ENCODE peak calls at places on chromosomes 13 and 19, in seven cellular contexts. H is heart right ventricle, K is A549, B is tibial nerve, Y is cardiac muscle cell, D is lung, X is RWPE2. V is an unnamed sample. For H3K4me1, the result is how much of the 10 kb centered on the place peaks cover.

GRCh38 chr13:37457594-37457993 is 141.0 kb downstream of the POSTN start:
- DNase-seq in H (no peak), K (no peak), B (no peak), Y (no peak), D (no peak), X (no peak), V (no peak)

GRCh38 chr19:35901854-35902661 is at the start of gene HCST:
- DNase-seq in H (no peak), K (no peak), B (no peak), Y (peak), D (no peak), X (no peak), V (peak)

GRCh38 chr13:41558781-41559560 is 101.6 kb downstream of the RGCC start:
- DNase-seq in H (no peak), K (no peak), B (no peak), Y (no peak), D (no peak), X (no peak), V (no peak)

GRCh38 chr13:94660695-94661324 is 51.5 kb downstream of the SOX21 start:
- DNase-seq in H (no peak), K (peak), B (no peak), Y (peak), D (no peak), X (no peak), V (peak)

GRCh38 chr19:40641306-40641705 is 40.1 kb downstream of the LTBP4 start:
- DNase-seq in H (no peak), K (no peak), B (no peak), Y (no peak), D (no peak), X (no peak), V (no peak)

GRCh38 chr13:25232937-25233515 is 54.3 kb downstream of the MTMR6 start:
- DNase-seq in H (no peak), K (peak), B (no peak), Y (peak), D (no peak), X (no peak), V (peak)

GRCh38 chr19:14116525-14116917 is 1.0 kb downstream of the PRKACA start:
- DNase-seq in H (no peak), K (no peak), B (no peak), Y (no peak), D (no peak), X (no peak), V (no peak)

GRCh38 chr13:98405107-98405571 is 171.8 kb downstream of the STK24 start:
- DNase-seq in H (no peak), K (no peak), B (no peak), Y (peak), D (no peak), X (no peak), V (peak)

GRCh38 chr13:98267080-98267912 is 90.2 kb upstream of the RNF113B start:
- DNase-seq in H (peak), K (no peak), B (no peak), Y (peak), D (no peak), X (no peak), V (no peak)

GRCh38 chr13:47008318-47008717 is 111.5 kb upstream of the HTR2A start:
- DNase-seq in H (no peak), K (no peak), B (no peak), Y (no peak), D (no peak), X (no peak), V (no peak)

GRCh38 chr13:110480161-110480560 is 81.4 kb downstream of the RAB20 start:
- DNase-seq in H (no peak), K (no peak), B (no peak), Y (no peak), D (no peak), X (no peak), V (no peak)

GRCh38 chr13:73179906-73180305 is 121.1 kb downstream of the KLF5 start:
- DNase-seq in H (no peak), K (no peak), B (no peak), Y (no peak), D (no peak), X (no peak), V (no peak)

GRCh38 chr13:59360108-59360507 is 803.6 kb downstream of the DIAPH3 start:
- DNase-seq in H (no peak), K (no peak), B (no peak), Y (peak), D (no peak), X (no peak), V (peak)

GRCh38 chr19:34818270-34818669 is 45.3 kb upstream of the ZNF599 start:
- DNase-seq in H (no peak), K (no peak), B (no peak), Y (no peak), D (no peak), X (no peak), V (no peak)

GRCh38 chr19:389246-389934 is 19.6 kb downstream of the C2CD4C start:
- DNase-seq in H (no peak), K (no peak), B (no peak), Y (no peak), D (no peak), X (no peak), V (no peak)

GRCh38 chr19:29326849-29327840 is 114.2 kb upstream of the UQCRFS1 start:
- DNase-seq in H (no peak), K (no peak), B (no peak), Y (no peak), D (no peak), X (no peak), V (no peak)

GRCh38 chr13:113794764-113795173 is 35.7 kb downstream of the TMEM255B start:
- DNase-seq in H (no peak), K (no peak), B (no peak), Y (no peak), D (no peak), X (no peak), V (no peak)

GRCh38 chr19:55095260-55096060 is 19.8 kb downstream of the EPS8L1 start:
- DNase-seq in H (no peak), K (no peak), B (no peak), Y (no peak), D (no peak), X (no peak), V (peak)

GRCh38 chr19:1828279-1829238 is 16.5 kb upstream of the ATP8B3 start:
- DNase-seq in H (no peak), K (no peak), B (no peak), Y (no peak), D (no peak), X (no peak), V (no peak)

GRCh38 chr19:3270908-3271307 is 46.4 kb downstream of the CELF5 start:
- DNase-seq in H (no peak), K (peak), B (no peak), Y (peak), D (no peak), X (no peak), V (peak)

GRCh38 chr19:10320602-10321416 is 5.0 kb upstream of the FDX2 start:
- DNase-seq in H (no peak), K (no peak), B (no peak), Y (no peak), D (no peak), X (no peak), V (no peak)

GRCh38 chr19:49120868-49121267 is 1.5 kb downstream of the PPFIA3 start:
- DNase-seq in H (no peak), K (no peak), B (no peak), Y (no peak), D (no peak), X (no peak), V (no peak)

GRCh38 chr13:108315955-108316354 is 46.4 kb downstream of the TNFSF13B start:
- DNase-seq in H (no peak), K (no peak), B (no peak), Y (no peak), D (no peak), X (no peak), V (no peak)

GRCh38 chr19:28313633-28314032 is 899.3 kb downstream of the UQCRFS1 start:
- DNase-seq in H (peak), K (no peak), B (no peak), Y (peak), D (no peak), X (no peak), V (peak)

GRCh38 chr13:111883571-111884343 is 183.2 kb upstream of the SOX1 start:
- DNase-seq in H (no peak), K (no peak), B (no peak), Y (no peak), D (peak), X (no peak), V (no peak)

GRCh38 chr19:1251503-1252220 is 3.3 kb downstream of the MIDN start:
- DNase-seq in H (no peak), K (peak), B (no peak), Y (no peak), D (peak), X (no peak), V (peak)

GRCh38 chr13:43493496-43494000 is 293.2 kb downstream of the ENOX1 start:
- DNase-seq in H (no peak), K (no peak), B (no peak), Y (no peak), D (no peak), X (no peak), V (no peak)

GRCh38 chr19:51600940-51601575 is 29.1 kb downstream of the SIGLEC5 start:
- DNase-seq in H (no peak), K (no peak), B (no peak), Y (peak), D (no peak), X (no peak), V (no peak)

GRCh38 chr19:44807162-44807561 is 1.7 kb upstream of the BCAM start:
- DNase-seq in H (no peak), K (peak), B (no peak), Y (no peak), D (peak), X (peak), V (no peak)

GRCh38 chr19:1811942-1812425 is at the start of gene ATP8B3:
- DNase-seq in H (no peak), K (no peak), B (no peak), Y (no peak), D (no peak), X (no peak), V (no peak)

GRCh38 chr19:55000761-55001160 is 34.6 kb downstream of the NLRP2 start:
- DNase-seq in H (no peak), K (no peak), B (no peak), Y (no peak), D (no peak), X (no peak), V (no peak)

GRCh38 chr19:38005224-38005614 is 98.2 kb downstream of the SIPA1L3 start:
- DNase-seq in H (peak), K (no peak), B (no peak), Y (no peak), D (no peak), X (no peak), V (no peak)
- H3K4me1 ChIP-seq in H (under half), K (under half), B (under half), Y (under half), D (under half), X (under half), V (under half)

DNA sequence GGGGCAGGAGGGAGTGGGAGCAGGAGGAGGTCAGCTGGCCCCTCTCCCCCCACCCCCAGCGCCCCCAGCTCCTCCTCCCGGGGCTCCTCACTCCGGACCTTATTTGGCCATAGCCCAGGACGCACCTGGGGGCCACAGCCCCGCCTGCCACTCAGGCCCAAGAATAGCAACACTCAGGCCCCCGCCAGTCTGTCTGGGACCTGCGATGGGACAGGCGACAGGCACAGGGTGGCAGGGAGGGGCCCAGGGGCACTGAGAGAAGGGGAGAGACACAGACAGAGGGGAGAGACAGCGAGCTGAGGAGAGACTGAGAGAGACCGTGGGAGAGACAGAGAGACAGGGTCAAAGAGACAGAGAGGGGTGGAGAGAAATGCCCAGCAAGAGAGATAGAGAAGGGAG is 10.2 kb downstream of the JOSD2 start:
- DNase-seq in H (peak), K (no peak), B (no peak), Y (no peak), D (no peak), X (no peak), V (no peak)
- H3K27ac ChIP-seq in H (peak), K (no peak), B (no peak), Y (peak), D (no peak), X (no peak), V (no peak)

DNA sequence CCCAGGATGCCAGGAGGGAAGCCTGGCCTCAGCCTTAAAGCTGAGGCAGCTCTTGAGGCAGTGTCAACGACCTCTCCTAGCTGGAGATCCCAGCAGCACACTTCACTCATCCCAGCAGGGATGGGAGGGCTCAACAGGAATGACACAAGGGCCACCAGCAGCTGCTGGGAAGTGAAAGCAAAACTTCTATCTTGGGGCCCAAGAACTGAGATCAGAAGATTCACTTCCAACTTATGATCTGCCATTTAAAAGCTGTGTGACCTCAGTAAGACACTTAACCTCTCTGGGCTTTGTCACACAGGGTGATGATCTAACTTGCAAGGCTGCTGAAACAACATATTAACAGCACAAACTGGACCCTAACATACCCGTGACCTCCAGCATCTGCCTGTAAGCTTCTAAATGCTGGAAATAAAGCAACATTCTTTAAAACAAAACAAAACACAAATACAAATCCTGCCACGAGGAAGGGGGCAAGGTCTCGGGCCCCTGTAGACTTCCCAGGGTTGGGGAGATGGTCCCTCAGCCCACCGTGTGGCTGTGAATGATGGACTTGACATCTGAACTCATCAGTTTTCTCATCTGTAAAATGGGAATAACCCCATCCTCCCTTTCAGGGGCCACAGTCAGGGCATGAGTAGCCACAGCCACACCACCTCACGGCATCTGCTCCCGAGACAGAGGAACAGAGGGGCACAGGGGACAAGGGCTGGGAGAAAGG is 22.7 kb downstream of the ELL start:
- DNase-seq in H (no peak), K (no peak), B (no peak), Y (no peak), D (no peak), X (no peak), V (no peak)
- H3K4me1 ChIP-seq in H (half or more), K (under half), B (under half), Y (under half), D (half or more), X (under half), V (under half)

GRCh38 chr13:39737047-39737446 is 81.6 kb downstream of the COG6 start:
- DNase-seq in H (no peak), K (no peak), B (no peak), Y (no peak), D (no peak), X (no peak), V (no peak)
- H3K27ac ChIP-seq in H (no peak), K (no peak), B (no peak), Y (no peak), D (no peak), X (no peak), V (no peak)

GRCh38 chr19:46953955-46954501 is 65.6 kb upstream of the NPAS1 start:
- DNase-seq in H (no peak), K (no peak), B (no peak), Y (no peak), D (no peak), X (no peak), V (no peak)
- H3K4me1 ChIP-seq in H (under half), K (half or more), B (under half), Y (under half), D (under half), X (under half), V (under half)